ENCODE peak calls at places on chromosomes 6 and 20, in four cellular contexts. R is HCT116, V is OCI-M1, U is fibroblast of pulmonary artery. W is an unnamed sample.

GRCh38 chr6:12288844-12289654 is 1.1 kb upstream of the EDN1 start:
- DNase-seq in V (peak), U (peak), R (peak), W (no peak)

GRCh38 chr6:6471276-6471675 is 117.2 kb upstream of the LY86 start:
- DNase-seq in U (no peak), V (no peak), R (no peak), W (no peak)

GRCh38 chr6:2959909-2960719 is 11.3 kb downstream of the SERPINB6 start:
- DNase-seq in R (no peak), U (peak), V (no peak), W (no peak)

GRCh38 chr6:14875678-14876063 is 370.2 kb upstream of the JARID2 start:
- DNase-seq in V (no peak), U (no peak), R (no peak), W (no peak)

GRCh38 chr6:15073344-15073789 is 172.5 kb upstream of the JARID2 start:
- DNase-seq in R (no peak), V (no peak), U (no peak), W (peak)

GRCh38 chr20:37344506-37345338 is 1.2 kb upstream of the SRC start:
- DNase-seq in V (no peak), R (no peak), U (no peak), W (no peak)

GRCh38 chr6:149964243-149965190 is 774 bp downstream of the ULBP1 start:
- DNase-seq in U (peak), V (no peak), R (no peak), W (no peak)

GRCh38 chr6:16057411-16057810 is 71.5 kb upstream of the MYLIP start:
- DNase-seq in V (no peak), U (no peak), R (no peak), W (no peak)

W was measured in C1 segment of cervical spinal cord.